ENCODE peak calls at places on chromosomes 2 and 18, in eight cellular contexts. F, W, Z, S, L, O, I and T are unnamed samples.

GRCh38 chr2:31060397-31060796 is 77.8 kb downstream of the GALNT14 start:
- DNase-seq in F (no peak), W (no peak), Z (no peak), S (no peak), L (no peak), O (no peak), I (no peak), T (no peak)

GRCh38 chr2:5694016-5694690 is 2.0 kb downstream of the SOX11 start:
- DNase-seq in F (no peak), W (no peak), Z (no peak), S (no peak), L (peak; percentile 25), O (no peak), I (no peak), T (no peak)

GRCh38 chr2:33068261-33068660 is 121.5 kb downstream of the LTBP1 start:
- DNase-seq in F (no peak), W (no peak), Z (no peak), S (peak; percentile 80), L (peak; percentile 90), O (no peak), I (no peak), T (no peak)

GRCh38 chr2:109538551-109538950 is 75.2 kb downstream of the SEPTIN10 start:
- DNase-seq in F (no peak), W (no peak), Z (no peak), S (no peak), L (no peak), O (no peak), I (no peak), T (no peak)

GRCh38 chr2:30185175-30185574 is 38.4 kb downstream of the YPEL5 start:
- DNase-seq in F (no peak), W (no peak), Z (no peak), S (peak; percentile 35), L (peak; percentile 45), O (no peak), I (no peak), T (no peak)

GRCh38 chr2:60028819-60029218 is 524.6 kb downstream of the BCL11A start:
- DNase-seq in F (no peak), W (no peak), Z (no peak), S (no peak), L (no peak), O (no peak), I (no peak), T (no peak)

GRCh38 chr2:238330391-238330790 is 10.1 kb downstream of the TRAF3IP1 start:
- DNase-seq in F (no peak), W (no peak), Z (no peak), S (no peak), L (no peak), O (no peak), I (no peak), T (no peak)

GRCh38 chr2:236177604-236177966 is 9.4 kb upstream of the GBX2 start:
- DNase-seq in F (no peak), W (no peak), Z (no peak), S (peak; percentile 75), L (peak; percentile 16), O (peak; percentile 20), I (peak; percentile 5), T (peak; percentile 48)

GRCh38 chr18:79872423-79872822 is 74.7 kb downstream of the KCNG2 start:
- DNase-seq in F (no peak), W (no peak), Z (no peak), S (peak; percentile 20), L (no peak), O (no peak), I (no peak), T (no peak)

GRCh38 chr2:183124222-183124956 is at the start of gene NUP35:
- DNase-seq in F (peak; percentile 89), W (peak; percentile 71), Z (peak; percentile 84), S (peak; percentile 97), L (peak; percentile 90), O (peak; percentile 66), I (peak; percentile 69), T (peak; percentile 85)

GRCh38 chr2:114661926-114662670 is 219.7 kb downstream of the DPP10 start:
- DNase-seq in F (no peak), W (no peak), Z (peak; percentile 59), S (peak; percentile 26), L (no peak), O (no peak), I (no peak), T (peak; percentile 35)

GRCh38 chr2:173550143-173550542 is 195.5 kb downstream of the CDCA7 start:
- DNase-seq in F (no peak), W (no peak), Z (no peak), S (peak; percentile 88), L (peak; percentile 47), O (no peak), I (no peak), T (no peak)

GRCh38 chr2:238596571-238597551 is 170.1 kb downstream of the ASB1 start:
- DNase-seq in F (peak; percentile 48), W (no peak), Z (no peak), S (peak; percentile 93), L (peak; percentile 71), O (peak; percentile 71), I (no peak), T (peak; percentile 91)

DNA sequence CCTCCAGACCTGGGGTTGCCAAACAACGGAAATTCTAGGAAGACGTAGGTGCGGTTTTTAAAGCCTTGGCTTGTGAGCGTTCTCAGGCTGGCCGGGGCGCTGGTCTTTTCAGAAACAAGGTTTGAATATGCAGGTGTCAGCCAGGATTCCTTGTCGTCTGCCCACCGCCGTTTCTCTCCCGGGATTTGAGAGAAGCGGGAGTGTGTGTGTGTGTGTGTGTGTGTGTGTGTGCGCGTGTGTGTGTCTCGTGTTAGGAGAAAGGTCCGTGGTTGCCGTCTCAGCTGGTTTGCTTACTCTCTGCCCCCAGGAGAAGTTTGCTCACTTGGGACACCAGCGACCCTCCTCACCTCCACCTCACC is 1.0 kb upstream of the ONECUT2 start:
- DNase-seq in F (no peak), W (no peak), Z (no peak), S (no peak), L (no peak), O (no peak), I (no peak), T (no peak)
- H3K9me3 ChIP-seq in F (no peaks in the 10 kb centered on the region), W (no peaks in the 10 kb centered on the region), Z (no peaks in the 10 kb centered on the region), S (no peaks in the 10 kb centered on the region), L (peaks cover 3% of the 10 kb centered on the region), O (no peaks in the 10 kb centered on the region), I (no peaks in the 10 kb centered on the region), T (no peaks in the 10 kb centered on the region)

GRCh38 chr2:11872247-11872947 is 126.0 kb downstream of the LPIN1 start:
- DNase-seq in F (no peak), W (no peak), Z (no peak), S (no peak), L (peak; percentile 35), O (no peak), I (no peak), T (no peak)

GRCh38 chr2:11874861-11875260 is 128.4 kb downstream of the LPIN1 start:
- DNase-seq in F (no peak), W (no peak), Z (no peak), S (no peak), L (no peak), O (no peak), I (no peak), T (no peak)

GRCh38 chr2:11872948-11873269 is 126.5 kb downstream of the LPIN1 start:
- DNase-seq in F (no peak), W (no peak), Z (no peak), S (no peak), L (no peak), O (no peak), I (no peak), T (no peak)

GRCh38 chr2:11873346-11873745 is 126.9 kb downstream of the LPIN1 start:
- DNase-seq in F (no peak), W (no peak), Z (no peak), S (peak; percentile 10), L (no peak), O (no peak), I (no peak), T (no peak)

DNA sequence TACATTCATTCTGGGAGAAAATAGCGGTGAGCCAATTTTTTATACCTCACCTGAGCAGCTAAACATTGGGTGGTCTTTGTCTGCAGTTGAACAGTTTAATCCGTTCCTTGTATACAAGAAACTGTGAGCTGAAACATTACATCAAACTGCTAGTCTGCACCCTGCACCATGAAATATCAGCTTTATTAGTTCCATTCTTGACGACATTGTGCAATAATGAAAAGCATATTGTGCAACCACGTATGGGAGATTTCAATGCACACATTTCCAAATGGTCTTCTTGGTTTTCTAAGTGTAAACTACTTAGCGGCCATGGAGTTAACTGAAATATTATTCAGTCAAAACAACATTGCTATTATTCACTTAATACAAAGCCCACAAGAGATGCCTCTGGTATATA is 127.3 kb downstream of the LPIN1 start:
- DNase-seq in F (no peak), W (no peak), Z (no peak), S (peak; percentile 31), L (peak; percentile 50), O (no peak), I (no peak), T (no peak)
- H3K4me3 ChIP-seq in F (no peak overlapping the region), W (no peak overlapping the region), Z (no peak overlapping the region), S (no peak overlapping the region), L (no peak overlapping the region), O (no peak overlapping the region), I (no peak overlapping the region), T (no peak overlapping the region)

GRCh38 chr2:178679891-178680290 is 127.3 kb downstream of the TTN start:
- DNase-seq in F (no peak), W (no peak), Z (no peak), S (no peak), L (no peak), O (no peak), I (no peak), T (no peak)

GRCh38 chr2:178676046-178676445 is 131.2 kb downstream of the TTN start:
- DNase-seq in F (no peak), W (no peak), Z (no peak), S (no peak), L (no peak), O (no peak), I (no peak), T (no peak)

GRCh38 chr2:178683877-178684276 is 123.3 kb downstream of the TTN start:
- DNase-seq in F (no peak), W (no peak), Z (no peak), S (no peak), L (no peak), O (no peak), I (no peak), T (no peak)

GRCh38 chr2:178677599-178677998 is 129.6 kb downstream of the TTN start:
- DNase-seq in F (no peak), W (no peak), Z (no peak), S (no peak), L (no peak), O (no peak), I (no peak), T (no peak)

GRCh38 chr2:178681081-178681480 is 126.1 kb downstream of the TTN start:
- DNase-seq in F (no peak), W (no peak), Z (no peak), S (no peak), L (no peak), O (no peak), I (no peak), T (no peak)
- H3K27me3 ChIP-seq in F (no peaks in the 10 kb centered on the region), W (no peaks in the 10 kb centered on the region), Z (no peaks in the 10 kb centered on the region), S (no peaks in the 10 kb centered on the region), L (no peaks in the 10 kb centered on the region), O (no peaks in the 10 kb centered on the region), I (no peaks in the 10 kb centered on the region), T (peaks cover 14% of the 10 kb centered on the region)

GRCh38 chr2:213669657-213670056 is 385.4 kb downstream of the SPAG16 start:
- DNase-seq in F (no peak), W (no peak), Z (no peak), S (no peak), L (no peak), O (no peak), I (no peak), T (no peak)
- H3K9me3 ChIP-seq in F (no peaks in the 10 kb centered on the region), W (no peaks in the 10 kb centered on the region), Z (peaks cover 8% of the 10 kb centered on the region), S (no peaks in the 10 kb centered on the region), L (peaks cover 7% of the 10 kb centered on the region), O (no peaks in the 10 kb centered on the region), I (no peaks in the 10 kb centered on the region), T (no peaks in the 10 kb centered on the region)

GRCh38 chr18:11148655-11149440 is 521 bp downstream of the PIEZO2 start:
- DNase-seq in F (no peak), W (no peak), Z (no peak), S (peak; percentile 35), L (no peak), O (no peak), I (no peak), T (no peak)
- H3K4me3 ChIP-seq in F (peak overlapping the region; percentile 60), W (no peak overlapping the region), Z (peak overlapping the region; percentile 52), S (peak overlapping the region; percentile 67), L (peak overlapping the region; percentile 69), O (peak overlapping the region; percentile 53), I (no peak overlapping the region), T (peak overlapping the region; percentile 76)